ENCODE peak calls at places on chromosome 7, in seven cellular contexts. N is NB4, J is lower lobe of right lung, T is fibroblast of lung, W is stomach, R is omental fat pad, S is AG04450. L is an unnamed sample.

GRCh38 chr7:117127585-117128168 is 174.4 kb downstream of the ST7 start:
- DNase-seq in R (peak; percentile 29), S (peak; percentile 21), W (peak; percentile 55), T (peak; percentile 76), J (no peak), N (peak; percentile 75), L (no peak)

GRCh38 chr7:51973942-51974341 is 657.3 kb upstream of the COBL start:
- DNase-seq in T (no peak), N (no peak), R (no peak), S (no peak), W (no peak), J (no peak), L (no peak)

GRCh38 chr7:130888017-130888371 is 154.0 kb upstream of the KLF14 start:
- DNase-seq in W (no peak), R (no peak), T (no peak), N (no peak), J (no peak), S (no peak), L (no peak)

GRCh38 chr7:127655720-127656119 is 3.7 kb downstream of the SND1 start:
- DNase-seq in S (no peak), J (no peak), N (no peak), R (no peak), W (no peak), T (no peak), L (no peak)

GRCh38 chr7:138207555-138207971 is 131.3 kb downstream of the AKR1D1 start:
- DNase-seq in J (no peak), T (no peak), W (no peak), N (no peak), R (no peak), S (no peak), L (no peak)

GRCh38 chr7:158829021-158829341 is 328 bp downstream of the ESYT2 start:
- DNase-seq in W (peak; percentile 65), S (peak; percentile 55), R (no peak), N (peak; percentile 91), T (peak; percentile 81), J (peak; percentile 81), L (no peak)

GRCh38 chr7:77690289-77690688 is 6.0 kb upstream of the RSBN1L start:
- DNase-seq in W (no peak), N (no peak), S (no peak), T (no peak), J (no peak), R (no peak), L (no peak)

GRCh38 chr7:120033114-120033513 is 239.9 kb upstream of the KCND2 start:
- DNase-seq in N (no peak), S (no peak), R (no peak), W (no peak), T (no peak), J (no peak), L (no peak)

GRCh38 chr7:45985902-45986301 is 64.8 kb upstream of the IGFBP3 start:
- DNase-seq in R (no peak), S (peak; percentile 26), N (peak; percentile 19), W (no peak), T (peak; percentile 46), J (no peak), L (no peak)

GRCh38 chr7:32762894-32763293 is 128.7 kb downstream of the KBTBD2 start:
- DNase-seq in N (no peak), T (no peak), R (no peak), W (no peak), S (no peak), J (no peak), L (no peak)

GRCh38 chr7:50798126-50798525 is 15.4 kb upstream of the GRB10 start:
- DNase-seq in S (no peak), T (no peak), R (no peak), J (no peak), N (no peak), W (no peak), L (no peak)

GRCh38 chr7:143385891-143386781 is 5.0 kb downstream of the ZYX start:
- DNase-seq in S (no peak), N (peak; percentile 81), T (no peak), R (peak; percentile 19), J (peak; percentile 51), W (no peak), L (no peak)

GRCh38 chr7:135490783-135491182 is 19.1 kb downstream of the CNOT4 start:
- DNase-seq in T (peak; percentile 15), N (no peak), J (no peak), S (no peak), R (no peak), W (peak; percentile 53), L (no peak)

GRCh38 chr7:518630-519428 is 817 bp downstream of the PDGFA start:
- DNase-seq in W (peak; percentile 89), S (no peak), J (peak; percentile 87), T (peak; percentile 72), N (peak; percentile 65), R (no peak), L (no peak)
- TF ChIP-seq CTCF in W (no peak), S (no peak), J (peak; percentile 15), T (no peak), N (no peak), R (no peak), L (no peak)

DNA sequence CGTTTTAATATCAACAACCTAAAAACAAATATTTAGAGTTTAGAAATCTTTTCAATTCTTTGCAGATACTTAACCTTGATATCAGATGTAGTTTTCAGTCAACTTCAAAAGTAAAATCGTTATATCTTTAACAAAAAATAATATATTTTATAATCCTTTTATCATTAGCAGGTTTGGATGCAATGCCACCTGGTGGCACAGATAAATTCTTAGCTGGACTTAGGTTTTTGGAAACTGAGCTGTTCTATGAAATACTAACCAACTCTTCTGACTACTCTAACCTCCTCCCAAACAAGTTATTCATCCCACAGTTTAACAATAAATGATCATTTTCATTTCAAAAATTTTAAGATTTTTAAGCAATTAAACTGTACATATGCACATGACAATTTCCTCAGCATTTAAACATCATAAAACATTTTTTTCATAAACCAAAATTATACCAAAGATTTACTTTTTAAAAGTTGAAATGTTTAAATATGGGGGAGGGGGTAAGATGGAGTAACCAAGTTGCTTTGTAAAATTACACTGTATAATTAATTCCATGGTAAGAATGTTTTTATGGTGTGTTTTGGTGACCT is 56.9 kb downstream of the HIBADH start:
- DNase-seq in R (no peak), W (no peak), J (no peak), N (peak; percentile 56), S (no peak), T (peak; percentile 51), L (no peak)
- TF ChIP-seq CTCF in R (no peak), W (no peak), J (peak; percentile 32), N (peak; percentile 58), S (peak; percentile 57), T (peak; percentile 57), L (no peak)

DNA sequence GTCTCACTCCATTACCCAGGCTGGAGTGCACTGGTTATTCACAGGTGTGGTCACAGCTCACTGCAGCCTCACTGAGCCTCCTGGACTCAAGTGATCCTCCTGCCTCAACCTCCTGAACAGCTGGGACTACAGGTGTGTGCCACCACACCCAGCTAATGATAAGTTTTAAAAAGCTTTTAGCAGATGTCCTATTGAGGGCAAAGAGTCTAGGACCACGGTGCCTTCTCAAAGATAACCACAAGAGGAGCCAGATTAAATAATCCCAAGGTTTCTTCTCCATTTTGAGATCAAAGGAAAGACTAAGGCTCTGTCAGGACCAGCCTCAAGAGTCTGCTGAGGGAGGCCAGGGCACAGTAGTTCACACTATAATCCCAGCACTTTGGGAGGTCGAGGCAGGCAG is 4.7 kb downstream of the ATP5MF start:
- DNase-seq in S (no peak), R (no peak), J (no peak), N (no peak), W (no peak), T (no peak), L (no peak)
- TF ChIP-seq CTCF in S (peak; percentile 11), R (no peak), J (no peak), N (peak; percentile 23), W (no peak), T (no peak), L (no peak)

GRCh38 chr7:29146888-29147609 is 712 bp upstream of the CPVL start:
- DNase-seq in W (peak; percentile 45), R (no peak), T (no peak), N (peak; percentile 28), J (no peak), S (no peak), L (no peak)
- TF ChIP-seq CTCF in W (no peak), R (no peak), T (no peak), N (no peak), J (no peak), S (no peak), L (no peak)

GRCh38 chr7:140304071-140304799 is 94.1 kb downstream of the SLC37A3 start:
- DNase-seq in S (no peak), N (peak; percentile 81), J (no peak), T (peak; percentile 40), W (no peak), R (no peak), L (no peak)
- TF ChIP-seq CTCF in S (peak; percentile 41), N (peak; percentile 46), J (peak; percentile 45), T (peak; percentile 18), W (no peak), R (no peak), L (no peak)

GRCh38 chr7:151245360-151246160 is 2.9 kb downstream of the SMARCD3 start:
- DNase-seq in S (no peak), N (peak; percentile 79), W (peak; percentile 49), R (no peak), T (no peak), J (peak; percentile 59), L (no peak)
- TF ChIP-seq CTCF in S (peak; percentile 44), N (peak; percentile 47), W (no peak), R (no peak), T (peak; percentile 11), J (peak; percentile 72), L (peak; percentile 63)

GRCh38 chr7:76380623-76380966 is 21.8 kb upstream of the YWHAG start:
- DNase-seq in J (no peak), R (no peak), T (no peak), S (no peak), W (no peak), N (no peak), L (no peak)
- TF ChIP-seq CTCF in J (no peak), R (no peak), T (no peak), S (no peak), W (no peak), N (no peak), L (no peak)